ENCODE peak calls at places on chromosomes 5 and 9, in nine cellular contexts. E is brain microvascular endothelial cell; D is bronchial epithelial cell; R is left ventricle myocardium inferior; J is psoas muscle; L is endothelial cell of umbilical vein; F is adrenal gland; Y is CD8-positive, alpha-beta T cell; I is gastrocnemius medialis. V is an unnamed sample.

GRCh38 chr5:61619777-61620518 is 287.9 kb downstream of the ZSWIM6 start:
- DNase-seq in E (no peak), D (no peak), R (no peak), J (no peak), L (no peak), F (no peak), Y (no peak), I (no peak), V (no peak)

GRCh38 chr5:57231607-57232006 is 57.7 kb downstream of the GPBP1 start:
- DNase-seq in E (peak; percentile 8), D (peak; percentile 10), R (no peak), J (no peak), L (peak; percentile 37), F (no peak), Y (no peak), I (no peak), V (no peak)

GRCh38 chr9:90127923-90128322 is 514.7 kb downstream of the DIRAS2 start:
- DNase-seq in E (no peak), D (no peak), R (peak; percentile 54), J (peak; percentile 66), L (no peak), F (no peak), Y (no peak), I (peak; percentile 68), V (no peak)

GRCh38 chr5:4254736-4255135 is 659.1 kb downstream of the IRX1 start:
- DNase-seq in E (no peak), D (no peak), R (no peak), J (no peak), L (no peak), F (no peak), Y (no peak), I (no peak), V (no peak)

GRCh38 chr5:107502711-107503110 is 168.0 kb downstream of the EFNA5 start:
- DNase-seq in E (no peak), D (no peak), R (no peak), J (no peak), L (no peak), F (no peak), Y (no peak), I (no peak), V (no peak)

GRCh38 chr9:116749176-116749575 is 62.1 kb downstream of the TRIM32 start:
- DNase-seq in E (no peak), D (no peak), R (no peak), J (no peak), L (no peak), F (no peak), Y (no peak), I (no peak), V (no peak)

GRCh38 chr5:41842777-41843176 is 27.4 kb downstream of the OXCT1 start:
- DNase-seq in E (no peak), D (no peak), R (no peak), J (no peak), L (no peak), F (no peak), Y (no peak), I (no peak), V (no peak)

GRCh38 chr5:116473706-116474105 is 100.9 kb downstream of the SEMA6A start:
- DNase-seq in E (no peak), D (no peak), R (no peak), J (no peak), L (no peak), F (no peak), Y (no peak), I (no peak), V (no peak)

GRCh38 chr5:149937610-149938009 is 7.0 kb downstream of the PDE6A start:
- DNase-seq in E (no peak), D (peak; percentile 87), R (no peak), J (no peak), L (peak; percentile 59), F (no peak), Y (no peak), I (no peak), V (no peak)

GRCh38 chr5:67214713-67215591 is 18.4 kb upstream of the CD180 start:
- DNase-seq in E (no peak), D (peak; percentile 11), R (no peak), J (no peak), L (peak; percentile 21), F (no peak), Y (no peak), I (no peak), V (no peak)

GRCh38 chr9:37897665-37898064 is 6.3 kb downstream of the SLC25A51 start:
- DNase-seq in E (no peak), D (peak; percentile 80), R (no peak), J (no peak), L (no peak), F (no peak), Y (no peak), I (no peak), V (no peak)

GRCh38 chr9:127524373-127524772 is 73.1 kb downstream of the LRSAM1 start:
- DNase-seq in E (no peak), D (no peak), R (no peak), J (no peak), L (no peak), F (peak; percentile 43), Y (no peak), I (no peak), V (no peak)

GRCh38 chr9:88319936-88320747 is 68.1 kb upstream of the SPIN1 start:
- DNase-seq in E (peak; percentile 16), D (no peak), R (no peak), J (no peak), L (no peak), F (no peak), Y (no peak), I (no peak), V (peak; percentile 52)

GRCh38 chr5:159021360-159022177 is 78.1 kb downstream of the EBF1 start:
- DNase-seq in E (no peak), D (no peak), R (no peak), J (no peak), L (no peak), F (no peak), Y (no peak), I (no peak), V (no peak)

GRCh38 chr5:1315018-1315708 is 20.3 kb upstream of the TERT start:
- DNase-seq in E (no peak), D (no peak), R (no peak), J (peak; percentile 22), L (no peak), F (peak; percentile 8), Y (no peak), I (no peak), V (peak; percentile 52)

GRCh38 chr5:103624035-103624461 is 61.5 kb upstream of the NUDT12 start:
- DNase-seq in E (peak; percentile 60), D (peak; percentile 73), R (no peak), J (no peak), L (peak; percentile 80), F (no peak), Y (no peak), I (no peak), V (no peak)

GRCh38 chr5:103060414-103060954 is 59.5 kb downstream of the GIN1 start:
- DNase-seq in E (no peak), D (no peak), R (no peak), J (no peak), L (no peak), F (no peak), Y (no peak), I (no peak), V (no peak)

GRCh38 chr5:11719888-11720481 is 184.3 kb downstream of the CTNND2 start:
- DNase-seq in E (peak; percentile 4), D (peak; percentile 32), R (peak; percentile 20), J (no peak), L (no peak), F (peak; percentile 61), Y (no peak), I (no peak), V (no peak)

GRCh38 chr9:96026655-96027213 is 151.2 kb downstream of the ERCC6L2 start:
- DNase-seq in E (no peak), D (no peak), R (no peak), J (no peak), L (no peak), F (no peak), Y (no peak), I (no peak), V (no peak)

GRCh38 chr9:96022445-96023031 is 147.0 kb downstream of the ERCC6L2 start:
- DNase-seq in E (no peak), D (no peak), R (no peak), J (no peak), L (no peak), F (no peak), Y (peak; percentile 30), I (no peak), V (no peak)

GRCh38 chr9:96029722-96030515 is 154.4 kb downstream of the ERCC6L2 start:
- DNase-seq in E (no peak), D (no peak), R (no peak), J (no peak), L (no peak), F (no peak), Y (no peak), I (no peak), V (no peak)

GRCh38 chr9:96027271-96028131 is 152.0 kb downstream of the ERCC6L2 start:
- DNase-seq in E (no peak), D (no peak), R (peak; percentile 33), J (no peak), L (peak; percentile 44), F (no peak), Y (peak; percentile 37), I (no peak), V (no peak)

GRCh38 chr9:96025995-96026572 is 150.6 kb downstream of the ERCC6L2 start:
- DNase-seq in E (no peak), D (no peak), R (no peak), J (no peak), L (no peak), F (no peak), Y (no peak), I (no peak), V (no peak)
- TF ChIP-seq CTCF in E (peak; percentile 48), D (no peak), R (peak; percentile 39), J (peak; percentile 20), L (peak; percentile 30), F (no peak), Y (no peak), I (no peak), V (no peak)

DNA sequence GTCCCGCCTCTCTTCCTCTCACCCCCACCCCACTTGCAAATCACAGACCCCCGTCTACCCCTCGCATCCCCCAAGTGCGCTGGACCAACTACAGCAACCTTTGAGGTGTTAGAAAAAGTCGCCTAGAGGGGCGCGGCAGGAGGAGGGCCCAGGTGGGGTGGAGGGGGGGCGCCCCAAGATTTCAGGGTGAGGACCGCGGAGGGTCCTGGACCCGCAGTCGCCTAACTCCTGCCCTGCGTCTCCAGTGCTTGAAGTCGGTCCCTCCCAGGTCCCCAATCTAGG is 381 bp upstream of the EGFLAM start:
- DNase-seq in E (no peak), D (no peak), R (no peak), J (peak; percentile 23), L (no peak), F (no peak), Y (no peak), I (no peak), V (no peak)
- H3K4me3 ChIP-seq in E (peak overlapping the region; percentile 56), D (no peak overlapping the region), R (peak overlapping the region; percentile 72), J (peak overlapping the region; percentile 72), L (no peak overlapping the region), F (no peak overlapping the region), Y (no peak overlapping the region), I (peak overlapping the region; percentile 63), V (peak overlapping the region; percentile 67)

GRCh38 chr9:92712767-92713166 is 42.8 kb upstream of the IPPK start:
- DNase-seq in E (no peak), D (no peak), R (no peak), J (no peak), L (no peak), F (no peak), Y (no peak), I (no peak), V (no peak)
- H3K36me3 ChIP-seq in E (peaks cover 50% of the 10 kb centered on the region), D (peaks cover 31% of the 10 kb centered on the region), R (peaks cover 68% of the 10 kb centered on the region), J (peaks cover 84% of the 10 kb centered on the region), L (peaks cover 29% of the 10 kb centered on the region), F (no peaks in the 10 kb centered on the region), Y (peaks cover 25% of the 10 kb centered on the region), I (no peaks in the 10 kb centered on the region), V (peaks cover 57% of the 10 kb centered on the region)

GRCh38 chr5:138492552-138493045 is 27.3 kb downstream of the EGR1 start:
- DNase-seq in E (no peak), D (no peak), R (no peak), J (no peak), L (no peak), F (no peak), Y (no peak), I (no peak), V (no peak)
- TF ChIP-seq CTCF in E (no peak), D (no peak), R (no peak), J (no peak), L (no peak), F (no peak), Y (no peak), I (no peak), V (no peak)